ENCODE peak calls at places on chromosomes 7 and 10, in four cellular contexts. F is NCI-H345, I is left ventricle myocardium inferior, Q is astrocyte of the spinal cord. Y is an unnamed sample.

GRCh38 chr10:59879363-59879935 is 26.9 kb downstream of the CCDC6 start:
- DNase-seq in F (no peak), I (no peak), Q (no peak), Y (no peak)

GRCh38 chr7:136064098-136064497 is 86.9 kb upstream of the MTPN start:
- DNase-seq in F (no peak), I (no peak), Q (no peak), Y (no peak)

GRCh38 chr7:2721842-2722241 is 33.8 kb downstream of the AMZ1 start:
- DNase-seq in F (no peak), I (peak), Q (no peak), Y (no peak)

GRCh38 chr7:93711926-93712325 is 137.4 kb upstream of the CALCR start:
- DNase-seq in F (no peak), I (no peak), Q (no peak), Y (no peak)

GRCh38 chr7:156015237-156016020 is 203.2 kb upstream of the SHH start:
- DNase-seq in F (no peak), I (no peak), Q (no peak), Y (no peak)

GRCh38 chr7:85153715-85154114 is 33.1 kb downstream of the SEMA3D start:
- DNase-seq in F (no peak), I (no peak), Q (no peak), Y (no peak)

GRCh38 chr10:76334306-76334705 is 902.9 kb downstream of the LRMDA start:
- DNase-seq in F (no peak), I (no peak), Q (no peak), Y (peak)

GRCh38 chr10:47254611-47255010 is 45.4 kb upstream of the GDF10 start:
- DNase-seq in F (no peak), I (no peak), Q (no peak), Y (no peak)

GRCh38 chr10:127157506-127158205 is 38.7 kb downstream of the INSYN2A start:
- DNase-seq in F (peak), I (no peak), Q (peak), Y (no peak)

GRCh38 chr10:92208736-92209135 is 82.1 kb downstream of the CPEB3 start:
- DNase-seq in F (no peak), I (no peak), Q (peak), Y (no peak)

GRCh38 chr7:104814671-104815400 is 199.2 kb upstream of the KMT2E start:
- DNase-seq in F (no peak), I (no peak), Q (no peak), Y (no peak)

GRCh38 chr10:77873558-77874380 is 52.8 kb downstream of the DLG5 start:
- DNase-seq in F (peak), I (no peak), Q (peak), Y (peak)

GRCh38 chr10:79181680-79182079 is 112.9 kb downstream of the ZMIZ1 start:
- DNase-seq in F (no peak), I (no peak), Q (no peak), Y (no peak)

GRCh38 chr10:49605939-49606509 is 4.1 kb upstream of the SLC18A3 start:
- DNase-seq in F (peak), I (no peak), Q (no peak), Y (peak)

GRCh38 chr10:125048101-125048864 is 106.4 kb downstream of the ZRANB1 start:
- DNase-seq in F (peak), I (peak), Q (peak), Y (peak)

GRCh38 chr10:20276127-20276979 is 460.1 kb downstream of the PLXDC2 start:
- DNase-seq in F (no peak), I (no peak), Q (no peak), Y (no peak)